ENCODE peak calls at places on chromosomes 6 and 20, in seven cellular contexts. J is NCI-H1092; T is NCI-H748 treated with DMSO at 0.1 percent for 48 hours; L is stimulated activated CD4-positive, alpha-beta T cell treated with anti-CD3 and anti-CD28 coated beads, Interleukin-15, amount 100 ng/mL, for 24 hours; K is lower lobe of right lung; Y is H54; S is thoracic aorta. A is an unnamed sample.

GRCh38 chr6:13916230-13916944 is 8.4 kb upstream of the RNF182 start:
- DNase-seq in Y (no peak), S (no peak), L (no peak), J (no peak), K (no peak), T (no peak), A (no peak)

GRCh38 chr20:50517817-50518154 is 7.6 kb downstream of the PTPN1 start:
- DNase-seq in S (no peak), T (no peak), Y (no peak), L (peak; percentile 29), K (no peak), J (no peak), A (no peak)

GRCh38 chr6:156282087-156282486 is 495.1 kb upstream of the ARID1B start:
- DNase-seq in L (no peak), S (no peak), J (no peak), T (no peak), K (no peak), Y (no peak), A (no peak)

GRCh38 chr6:32148722-32149576 is 2.8 kb downstream of the PRRT1 start:
- DNase-seq in J (no peak), Y (no peak), L (peak; percentile 77), K (peak; percentile 74), T (no peak), S (no peak), A (peak; percentile 75)

GRCh38 chr6:79872303-79872702 is 75.0 kb downstream of the ELOVL4 start:
- DNase-seq in J (no peak), S (no peak), K (no peak), Y (no peak), T (no peak), L (no peak), A (no peak)

GRCh38 chr20:42370086-42370485 is 751.9 kb upstream of the CHD6 start:
- DNase-seq in T (no peak), S (no peak), J (no peak), Y (no peak), K (no peak), L (no peak), A (no peak)

GRCh38 chr6:36760685-36761435 is 63.2 kb downstream of the RAB44 start:
- DNase-seq in K (no peak), T (no peak), S (no peak), Y (no peak), J (no peak), L (no peak), A (no peak)

GRCh38 chr6:109793015-109793414 is 101.9 kb downstream of the FIG4 start:
- DNase-seq in T (no peak), S (no peak), L (no peak), Y (no peak), K (no peak), J (no peak), A (no peak)

GRCh38 chr20:33537608-33538007 is 47.7 kb downstream of the CBFA2T2 start:
- DNase-seq in L (no peak), J (no peak), K (no peak), T (no peak), S (no peak), Y (no peak), A (no peak)

GRCh38 chr6:150456466-150456865 is 87.7 kb downstream of the IYD start:
- DNase-seq in J (no peak), Y (no peak), K (no peak), L (no peak), S (no peak), T (no peak), A (no peak)

GRCh38 chr6:53322188-53323029 is 26.3 kb downstream of the ELOVL5 start:
- DNase-seq in J (no peak), T (no peak), Y (no peak), L (no peak), K (no peak), S (no peak), A (no peak)

GRCh38 chr6:132648356-132648755 is 10.6 kb downstream of the TAAR1 start:
- DNase-seq in Y (no peak), K (no peak), J (no peak), L (peak; percentile 6), T (no peak), S (no peak), A (no peak)

GRCh38 chr20:444117-444516 is 18.2 kb downstream of the TBC1D20 start:
- DNase-seq in L (no peak), J (no peak), Y (no peak), K (no peak), T (no peak), S (no peak), A (no peak)

GRCh38 chr20:36929290-36929689 is 22.2 kb downstream of the SAMHD1 start:
- DNase-seq in S (no peak), J (no peak), K (no peak), L (no peak), Y (no peak), T (no peak), A (no peak)

A was measured in activated naive CD8-positive, alpha-beta T cell treated with anti-CD3 and anti-CD28 coated beads, Interleukin-2, amount 50 U/mL, for 24 hours.